ENCODE peak calls at places on chromosome 5, in four cellular contexts. K is H1, C is HL-60, F is HCT116. G is an unnamed sample.

GRCh38 chr5:175749591-175749990 is 91.7 kb downstream of the HRH2 start:
- DNase-seq in K (no peak), C (no peak), F (no peak), G (no peak)

GRCh38 chr5:757931-758697 is 26.4 kb downstream of the ZDHHC11B start:
- DNase-seq in K (no peak), C (no peak), F (no peak), G (no peak)

GRCh38 chr5:86918246-86918645 is 300.5 kb downstream of the COX7C start:
- DNase-seq in K (no peak), C (no peak), F (no peak), G (no peak)

GRCh38 chr5:108437425-108437824 is 55.5 kb upstream of the FBXL17 start:
- DNase-seq in K (no peak), C (no peak), F (no peak), G (no peak)

GRCh38 chr5:109685916-109686315 is 3.8 kb upstream of the MAN2A1 start:
- DNase-seq in K (no peak), C (no peak), F (no peak), G (no peak)

GRCh38 chr5:2131196-2131595 is 248.5 kb upstream of the IRX4 start:
- DNase-seq in K (no peak), C (no peak), F (no peak), G (no peak)

GRCh38 chr5:134227259-134227658 is 1.4 kb upstream of the PPP2CA start:
- DNase-seq in K (no peak), C (no peak), F (no peak), G (no peak)

GRCh38 chr5:151151263-151151660 is 6.3 kb downstream of the ANXA6 start:
- DNase-seq in K (no peak), C (no peak), F (no peak), G (no peak)

GRCh38 chr5:89712135-89712700 is 697.3 kb downstream of the CETN3 start:
- DNase-seq in K (no peak), C (no peak), F (no peak), G (no peak)

GRCh38 chr5:164336906-164337305 is 831.5 kb downstream of the MAT2B start:
- DNase-seq in K (no peak), C (no peak), F (no peak), G (no peak)

GRCh38 chr5:59793000-59793399 is 100.5 kb downstream of the PDE4D start:
- DNase-seq in K (no peak), C (no peak), F (no peak), G (no peak)

GRCh38 chr5:14040542-14040941 is 96.1 kb upstream of the DNAH5 start:
- DNase-seq in K (no peak), C (no peak), F (no peak), G (no peak)

GRCh38 chr5:150780816-150781221 is 2.3 kb downstream of the SMIM3 start:
- DNase-seq in K (no peak), C (peak; percentile 50), F (no peak), G (no peak)

GRCh38 chr5:132008961-132009680 is 2.3 kb downstream of the ACSL6 start:
- DNase-seq in K (no peak), C (no peak), F (no peak), G (no peak)

GRCh38 chr5:57302643-57303042 is 128.8 kb downstream of the GPBP1 start:
- DNase-seq in K (no peak), C (no peak), F (no peak), G (no peak)

GRCh38 chr5:42993516-42994284 is 46.4 kb downstream of the ANXA2R start:
- DNase-seq in K (no peak), C (peak; percentile 59), F (no peak), G (no peak)

GRCh38 chr5:164600166-164600715 is 1094.8 kb downstream of the MAT2B start:
- DNase-seq in K (no peak), C (no peak), F (no peak), G (no peak)

GRCh38 chr5:144203750-144204596 is 33.3 kb downstream of the KCTD16 start:
- DNase-seq in K (no peak), C (no peak), F (peak; percentile 57), G (peak; percentile 62)

GRCh38 chr5:151895660-151896040 is 29.0 kb downstream of the GLRA1 start:
- DNase-seq in K (no peak), C (no peak), F (no peak), G (no peak)

GRCh38 chr5:1564824-1565736 is 41.3 kb upstream of the LPCAT1 start:
- DNase-seq in K (no peak), C (no peak), F (no peak), G (no peak)

GRCh38 chr5:58759745-58760144 is 176.9 kb downstream of the RAB3C start:
- DNase-seq in K (no peak), C (no peak), F (no peak), G (no peak)

GRCh38 chr5:129172561-129172960 is 78.0 kb downstream of the ISOC1 start:
- DNase-seq in K (no peak), C (no peak), F (peak; percentile 12), G (no peak)

GRCh38 chr5:96318569-96319100 is 114.4 kb downstream of the PCSK1 start:
- DNase-seq in K (no peak), C (no peak), F (no peak), G (no peak)

GRCh38 chr5:59569608-59570334 is 323.8 kb downstream of the PDE4D start:
- DNase-seq in K (no peak), C (no peak), F (no peak), G (no peak)

GRCh38 chr5:176803027-176803942 is 7.1 kb upstream of the UNC5A start:
- DNase-seq in K (no peak), C (no peak), F (no peak), G (no peak)

GRCh38 chr5:56494300-56494704 is 261.2 kb upstream of the ANKRD55 start:
- DNase-seq in K (no peak), C (no peak), F (no peak), G (no peak)

GRCh38 chr5:123455640-123456039 is 32.4 kb upstream of the CEP120 start:
- DNase-seq in K (no peak), C (peak; percentile 32), F (no peak), G (no peak)

GRCh38 chr5:113166285-113166684 is 189.7 kb downstream of the DCP2 start:
- DNase-seq in K (no peak), C (no peak), F (no peak), G (no peak)

GRCh38 chr5:128815201-128815600 is 150.1 kb upstream of the SLC27A6 start:
- DNase-seq in K (peak; percentile 36), C (no peak), F (no peak), G (no peak)

GRCh38 chr5:65861830-65862241 is 64.5 kb upstream of the ERBIN start:
- DNase-seq in K (no peak), C (no peak), F (peak; percentile 61), G (no peak)

GRCh38 chr5:151186538-151186937 is 29.0 kb upstream of the ANXA6 start:
- DNase-seq in K (no peak), C (no peak), F (no peak), G (no peak)

GRCh38 chr5:158725223-158725825 is 374.4 kb downstream of the EBF1 start:
- DNase-seq in K (no peak), C (no peak), F (no peak), G (no peak)

GRCh38 chr5:113293613-113294340 is 141.0 kb downstream of the TSSK1B start:
- DNase-seq in K (no peak), C (no peak), F (no peak), G (no peak)

GRCh38 chr5:124927735-124928134 is 181.3 kb upstream of the ZNF608 start:
- DNase-seq in K (no peak), C (no peak), F (no peak), G (no peak)

GRCh38 chr5:88819332-88819999 is 63.5 kb downstream of the MEF2C start:
- DNase-seq in K (no peak), C (no peak), F (no peak), G (no peak)

GRCh38 chr5:28766565-28767158 is 1728.3 kb upstream of the CDH9 start:
- DNase-seq in K (no peak), C (peak; percentile 5), F (peak; percentile 16), G (peak; percentile 77)

GRCh38 chr5:54093861-54094260 is 216.5 kb downstream of the ARL15 start:
- DNase-seq in K (no peak), C (no peak), F (no peak), G (no peak)

GRCh38 chr5:54095969-54096368 is 214.4 kb downstream of the ARL15 start:
- DNase-seq in K (no peak), C (no peak), F (no peak), G (no peak)

GRCh38 chr5:54094706-54095105 is 215.7 kb downstream of the ARL15 start:
- DNase-seq in K (no peak), C (no peak), F (no peak), G (no peak)

GRCh38 chr5:54093081-54093492 is 217.3 kb downstream of the ARL15 start:
- DNase-seq in K (peak; percentile 13), C (no peak), F (no peak), G (no peak)

DNA sequence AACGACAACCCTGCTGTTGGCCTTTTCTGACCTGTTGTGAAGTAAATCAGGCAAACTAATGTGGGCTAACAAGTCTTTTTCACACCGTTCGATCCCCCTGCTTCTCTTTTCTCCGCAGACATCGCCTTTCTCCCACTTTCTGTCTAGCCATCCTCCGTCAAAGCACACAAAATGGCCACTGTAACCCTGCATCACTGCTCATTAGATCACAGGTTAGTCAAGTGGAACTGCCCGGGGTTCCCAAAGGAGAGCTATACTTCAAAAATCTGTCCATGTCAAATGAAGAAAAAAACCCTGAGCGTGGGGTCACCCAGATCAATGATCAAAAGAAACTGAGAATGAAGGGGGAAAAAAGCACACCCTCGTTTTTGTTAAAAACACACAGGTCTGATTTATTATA is 212.1 kb downstream of the ARL15 start:
- DNase-seq in K (no peak), C (no peak), F (no peak), G (no peak)
- TF ChIP-seq POLR2AphosphoS5 in K (no peak), C (no peak), F (no peak), G (no peak)

GRCh38 chr5:77425998-77426659 is 66.0 kb downstream of the WDR41 start:
- DNase-seq in K (no peak), C (no peak), F (no peak), G (no peak)
- TF ChIP-seq POLR2AphosphoS5 in K (no peak), C (no peak), F (no peak), G (no peak)

GRCh38 chr5:149144637-149145036 is 3.3 kb downstream of the ABLIM3 start:
- DNase-seq in K (no peak), C (no peak), F (no peak), G (no peak)
- TF ChIP-seq POLR2AphosphoS5 in K (no peak), C (no peak), F (no peak), G (no peak)

GRCh38 chr5:116572375-116573278 is 2.0 kb downstream of the SEMA6A start:
- DNase-seq in K (no peak), C (no peak), F (no peak), G (no peak)
- TF ChIP-seq POLR2AphosphoS5 in K (peak; percentile 20), C (no peak), F (no peak), G (no peak)

GRCh38 chr5:172953776-172954189 is 5.4 kb upstream of the RPL26L1 start:
- DNase-seq in K (no peak), C (no peak), F (no peak), G (no peak)
- TF ChIP-seq POLR2AphosphoS5 in K (no peak), C (no peak), F (no peak), G (no peak)

DNA sequence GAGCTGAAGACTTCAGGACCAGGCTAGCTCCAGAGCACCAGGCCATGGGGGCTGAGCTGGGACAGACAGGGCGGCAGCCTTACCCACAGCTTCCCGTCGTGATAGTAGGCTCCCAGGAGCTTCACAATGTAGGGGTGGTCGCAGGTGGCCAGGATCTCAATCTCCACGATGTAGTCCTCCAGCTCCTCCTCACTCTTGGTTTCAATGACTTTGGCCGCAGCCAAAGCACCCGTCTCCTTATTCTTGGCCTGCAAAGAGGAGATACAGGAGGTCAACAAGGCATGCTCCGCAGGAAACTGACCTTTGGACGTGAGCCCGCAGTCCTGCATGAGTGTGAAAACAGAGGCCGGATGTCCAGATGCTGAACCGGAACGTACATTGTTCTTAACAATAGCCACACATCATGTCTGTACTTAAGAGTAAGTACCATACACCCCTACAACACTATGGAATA is 31.5 kb downstream of the STK10 start:
- DNase-seq in K (no peak), C (no peak), F (no peak), G (no peak)
- TF ChIP-seq POLR2AphosphoS5 in K (no peak), C (no peak), F (no peak), G (no peak)

G was measured in SK-N-MC.